ENCODE peak calls at places on chromosomes 7 and 10, in nine cellular contexts. One of them, this sample, is unnamed.

GRCh38 chr10:71212249-71213126 is at the start of gene UNC5B:
- DNase-seq in HT1080: peak; percentile 68
- DNase-seq in kidney epithelial cell: no peak
- DNase-seq in suprapubic skin: peak; percentile 93
- DNase-seq in IMR-90: peak; percentile 85
- DNase-seq in CD4-positive, alpha-beta T cell: peak; percentile 12
- DNase-seq in activated CD8-positive, alpha-beta memory T cell treated with anti-CD3 and anti-CD28 coated beads, Interleukin-2, amount 10 ng/mL, durations not matched to agents 7 days and 5 days: peak; percentile 61
- DNase-seq in SHP77: peak; percentile 27
- DNase-seq in caudate nucleus: peak; percentile 86
- DNase-seq in this sample: peak; percentile 61

GRCh38 chr7:72334733-72335132 is 77.4 kb downstream of the CALN1 start:
- DNase-seq in HT1080: no peak
- DNase-seq in kidney epithelial cell: no peak
- DNase-seq in suprapubic skin: no peak
- DNase-seq in IMR-90: no peak
- DNase-seq in CD4-positive, alpha-beta T cell: no peak
- DNase-seq in activated CD8-positive, alpha-beta memory T cell treated with anti-CD3 and anti-CD28 coated beads, Interleukin-2, amount 10 ng/mL, durations not matched to agents 7 days and 5 days: no peak
- DNase-seq in SHP77: no peak
- DNase-seq in caudate nucleus: no peak
- DNase-seq in this sample: no peak

GRCh38 chr10:77846718-77847311 is 79.7 kb downstream of the DLG5 start:
- DNase-seq in HT1080: peak; percentile 75
- DNase-seq in kidney epithelial cell: no peak
- DNase-seq in suprapubic skin: peak; percentile 85
- DNase-seq in IMR-90: peak; percentile 66
- DNase-seq in CD4-positive, alpha-beta T cell: peak; percentile 47
- DNase-seq in activated CD8-positive, alpha-beta memory T cell treated with anti-CD3 and anti-CD28 coated beads, Interleukin-2, amount 10 ng/mL, durations not matched to agents 7 days and 5 days: peak; percentile 69
- DNase-seq in SHP77: no peak
- DNase-seq in caudate nucleus: peak; percentile 65
- DNase-seq in this sample: peak; percentile 51

GRCh38 chr7:142714375-142714774 is 34.9 kb upstream of the PRSS1 start:
- DNase-seq in HT1080: no peak
- DNase-seq in kidney epithelial cell: no peak
- DNase-seq in suprapubic skin: no peak
- DNase-seq in IMR-90: no peak
- DNase-seq in CD4-positive, alpha-beta T cell: no peak
- DNase-seq in activated CD8-positive, alpha-beta memory T cell treated with anti-CD3 and anti-CD28 coated beads, Interleukin-2, amount 10 ng/mL, durations not matched to agents 7 days and 5 days: peak; percentile 57
- DNase-seq in SHP77: no peak
- DNase-seq in caudate nucleus: no peak
- DNase-seq in this sample: no peak

GRCh38 chr7:77684030-77684429 is 12.2 kb upstream of the RSBN1L start:
- DNase-seq in HT1080: no peak
- DNase-seq in kidney epithelial cell: no peak
- DNase-seq in suprapubic skin: peak; percentile 74
- DNase-seq in IMR-90: peak; percentile 70
- DNase-seq in CD4-positive, alpha-beta T cell: no peak
- DNase-seq in activated CD8-positive, alpha-beta memory T cell treated with anti-CD3 and anti-CD28 coated beads, Interleukin-2, amount 10 ng/mL, durations not matched to agents 7 days and 5 days: no peak
- DNase-seq in SHP77: no peak
- DNase-seq in caudate nucleus: no peak
- DNase-seq in this sample: peak; percentile 75

GRCh38 chr10:1036341-1036791 is 10.7 kb upstream of the IDI2 start:
- DNase-seq in HT1080: peak; percentile 71
- DNase-seq in kidney epithelial cell: peak; percentile 96
- DNase-seq in suprapubic skin: no peak
- DNase-seq in IMR-90: peak; percentile 87
- DNase-seq in CD4-positive, alpha-beta T cell: no peak
- DNase-seq in activated CD8-positive, alpha-beta memory T cell treated with anti-CD3 and anti-CD28 coated beads, Interleukin-2, amount 10 ng/mL, durations not matched to agents 7 days and 5 days: no peak
- DNase-seq in SHP77: peak; percentile 15
- DNase-seq in caudate nucleus: peak; percentile 30
- DNase-seq in this sample: no peak

GRCh38 chr7:138886501-138886917 is 88.5 kb upstream of the ATP6V0A4 start:
- DNase-seq in HT1080: peak; percentile 62
- DNase-seq in kidney epithelial cell: peak; percentile 28
- DNase-seq in suprapubic skin: no peak
- DNase-seq in IMR-90: peak; percentile 73
- DNase-seq in CD4-positive, alpha-beta T cell: no peak
- DNase-seq in activated CD8-positive, alpha-beta memory T cell treated with anti-CD3 and anti-CD28 coated beads, Interleukin-2, amount 10 ng/mL, durations not matched to agents 7 days and 5 days: peak; percentile 54
- DNase-seq in SHP77: peak; percentile 29
- DNase-seq in caudate nucleus: no peak
- DNase-seq in this sample: peak; percentile 76

GRCh38 chr7:50714851-50715250 is 67.8 kb downstream of the GRB10 start:
- DNase-seq in HT1080: no peak
- DNase-seq in kidney epithelial cell: no peak
- DNase-seq in suprapubic skin: no peak
- DNase-seq in IMR-90: no peak
- DNase-seq in CD4-positive, alpha-beta T cell: no peak
- DNase-seq in activated CD8-positive, alpha-beta memory T cell treated with anti-CD3 and anti-CD28 coated beads, Interleukin-2, amount 10 ng/mL, durations not matched to agents 7 days and 5 days: no peak
- DNase-seq in SHP77: no peak
- DNase-seq in caudate nucleus: no peak
- DNase-seq in this sample: no peak

GRCh38 chr7:107815254-107815882 is 12.3 kb upstream of the SLC26A3 start:
- DNase-seq in HT1080: peak; percentile 8
- DNase-seq in kidney epithelial cell: no peak
- DNase-seq in suprapubic skin: no peak
- DNase-seq in IMR-90: no peak
- DNase-seq in CD4-positive, alpha-beta T cell: no peak
- DNase-seq in activated CD8-positive, alpha-beta memory T cell treated with anti-CD3 and anti-CD28 coated beads, Interleukin-2, amount 10 ng/mL, durations not matched to agents 7 days and 5 days: peak; percentile 45
- DNase-seq in SHP77: no peak
- DNase-seq in caudate nucleus: no peak
- DNase-seq in this sample: no peak

GRCh38 chr7:117962598-117962997 is 89.4 kb upstream of the CTTNBP2 start:
- DNase-seq in HT1080: no peak
- DNase-seq in kidney epithelial cell: no peak
- DNase-seq in suprapubic skin: no peak
- DNase-seq in IMR-90: no peak
- DNase-seq in CD4-positive, alpha-beta T cell: no peak
- DNase-seq in activated CD8-positive, alpha-beta memory T cell treated with anti-CD3 and anti-CD28 coated beads, Interleukin-2, amount 10 ng/mL, durations not matched to agents 7 days and 5 days: no peak
- DNase-seq in SHP77: no peak
- DNase-seq in caudate nucleus: no peak
- DNase-seq in this sample: no peak

GRCh38 chr7:129843365-129843898 is 109.3 kb downstream of the UBE2H start:
- DNase-seq in HT1080: no peak
- DNase-seq in kidney epithelial cell: no peak
- DNase-seq in suprapubic skin: no peak
- DNase-seq in IMR-90: no peak
- DNase-seq in CD4-positive, alpha-beta T cell: no peak
- DNase-seq in activated CD8-positive, alpha-beta memory T cell treated with anti-CD3 and anti-CD28 coated beads, Interleukin-2, amount 10 ng/mL, durations not matched to agents 7 days and 5 days: no peak
- DNase-seq in SHP77: peak; percentile 60
- DNase-seq in caudate nucleus: no peak
- DNase-seq in this sample: no peak

GRCh38 chr10:777913-778479 is 88.5 kb upstream of the DIP2C start:
- DNase-seq in HT1080: no peak
- DNase-seq in kidney epithelial cell: no peak
- DNase-seq in suprapubic skin: no peak
- DNase-seq in IMR-90: no peak
- DNase-seq in CD4-positive, alpha-beta T cell: no peak
- DNase-seq in activated CD8-positive, alpha-beta memory T cell treated with anti-CD3 and anti-CD28 coated beads, Interleukin-2, amount 10 ng/mL, durations not matched to agents 7 days and 5 days: no peak
- DNase-seq in SHP77: no peak
- DNase-seq in caudate nucleus: no peak
- DNase-seq in this sample: no peak